ENCODE peak calls at places on chromosomes 3 and 15, in seven cellular contexts. A is activated naive CD8-positive, alpha-beta T cell treated with anti-CD3 and anti-CD28 coated beads for 36 hours; X is activated naive CD4-positive, alpha-beta T cell; R is AML-193; Q is GM10248; V is Daoy; E is activated gamma-delta T cell treated with Interleukin-2 at 50 U/mL for 16 hours. F is an unnamed sample.

GRCh38 chr15:57481038-57481705 is 104.9 kb downstream of the CGNL1 start:
- DNase-seq in A (no peak), Q (no peak), R (no peak), E (no peak), X (no peak), V (no peak), F (no peak)

GRCh38 chr3:117873236-117873635 is 1161.4 kb downstream of the IGSF11 start:
- DNase-seq in V (no peak), R (no peak), A (no peak), E (no peak), X (no peak), Q (no peak), F (no peak)

GRCh38 chr3:10283638-10284037 is 9.1 kb downstream of the GHRL start:
- DNase-seq in E (no peak), R (no peak), A (no peak), V (no peak), X (no peak), Q (no peak), F (no peak)

GRCh38 chr3:141227752-141228151 is 3.9 kb upstream of the PXYLP1 start:
- DNase-seq in E (no peak), A (no peak), V (peak; percentile 49), Q (no peak), R (no peak), X (no peak), F (no peak)

GRCh38 chr3:46897031-46897430 is 19.5 kb downstream of the PTH1R start:
- DNase-seq in Q (no peak), V (no peak), X (no peak), A (no peak), R (no peak), E (no peak), F (no peak)

GRCh38 chr3:79253704-79254103 is 514.1 kb downstream of the ROBO1 start:
- DNase-seq in Q (no peak), E (no peak), X (no peak), R (peak; percentile 42), A (no peak), V (peak; percentile 17), F (no peak)

GRCh38 chr3:12986031-12986430 is 87.2 kb downstream of the IQSEC1 start:
- DNase-seq in X (no peak), A (no peak), E (no peak), Q (no peak), R (no peak), V (no peak), F (no peak)

GRCh38 chr15:67685008-67685599 is 140.2 kb upstream of the SKOR1 start:
- DNase-seq in R (peak; percentile 6), Q (no peak), V (peak; percentile 19), X (no peak), A (no peak), E (no peak), F (peak; percentile 68)

GRCh38 chr3:142902356-142902755 is 13.5 kb upstream of the PCOLCE2 start:
- DNase-seq in V (no peak), E (no peak), X (no peak), A (no peak), Q (no peak), R (no peak), F (no peak)